ENCODE peak calls at places on chromosomes 11 and 22, in five cellular contexts. One of them, this sample, is unnamed.
A peak's percentile ranks its signal among the peaks of the same experiment; 100 is the strongest.

GRCh38 chr11:70167723-70168404 is 35.2 kb upstream of the FADD start:
- DNase-seq in KBM-7: no peak
- DNase-seq in substantia nigra: no peak
- DNase-seq in naive B cell: no peak
- DNase-seq in HL-60: no peak
- DNase-seq in this sample: no peak

GRCh38 chr22:20178922-20179227 is 28.0 kb upstream of the CCDC188 start:
- DNase-seq in KBM-7: no peak
- DNase-seq in substantia nigra: no peak
- DNase-seq in naive B cell: no peak
- DNase-seq in HL-60: no peak
- DNase-seq in this sample: no peak

GRCh38 chr22:31039393-31039792 is 41.7 kb upstream of the SMTN start:
- DNase-seq in KBM-7: no peak
- DNase-seq in substantia nigra: no peak
- DNase-seq in naive B cell: no peak
- DNase-seq in HL-60: no peak
- DNase-seq in this sample: no peak

GRCh38 chr22:28734393-28734792 is 7.2 kb downstream of the CHEK2 start:
- DNase-seq in KBM-7: no peak
- DNase-seq in substantia nigra: no peak
- DNase-seq in naive B cell: no peak
- DNase-seq in HL-60: no peak
- DNase-seq in this sample: no peak

GRCh38 chr11:797300-798092 is 585 bp downstream of the SLC25A22 start:
- DNase-seq in KBM-7: peak; percentile 82
- DNase-seq in substantia nigra: peak; percentile 81
- DNase-seq in naive B cell: peak; percentile 79
- DNase-seq in HL-60: peak; percentile 69
- DNase-seq in this sample: peak; percentile 96

GRCh38 chr22:40668611-40669390 is 10.5 kb upstream of the MCHR1 start:
- DNase-seq in KBM-7: peak; percentile 50
- DNase-seq in substantia nigra: no peak
- DNase-seq in naive B cell: no peak
- DNase-seq in HL-60: no peak
- DNase-seq in this sample: peak; percentile 39

GRCh38 chr11:117621226-117621625 is 175.8 kb downstream of the DSCAML1 start:
- DNase-seq in KBM-7: peak; percentile 43
- DNase-seq in substantia nigra: no peak
- DNase-seq in naive B cell: no peak
- DNase-seq in HL-60: no peak
- DNase-seq in this sample: peak; percentile 1

GRCh38 chr11:108369064-108369463 is 98.3 kb downstream of the C11orf65 start:
- DNase-seq in KBM-7: no peak
- DNase-seq in substantia nigra: no peak
- DNase-seq in naive B cell: no peak
- DNase-seq in HL-60: no peak
- DNase-seq in this sample: no peak

GRCh38 chr11:2416765-2417164 is 16.2 kb downstream of the TSSC4 start:
- DNase-seq in KBM-7: no peak
- DNase-seq in substantia nigra: no peak
- DNase-seq in naive B cell: no peak
- DNase-seq in HL-60: no peak
- DNase-seq in this sample: no peak

GRCh38 chr11:86396403-86396802 is 21.7 kb downstream of the CCDC81 start:
- DNase-seq in KBM-7: no peak
- DNase-seq in substantia nigra: no peak
- DNase-seq in naive B cell: no peak
- DNase-seq in HL-60: no peak
- DNase-seq in this sample: no peak

GRCh38 chr11:69382131-69383128 is 88.5 kb downstream of the MYEOV start:
- DNase-seq in KBM-7: no peak
- DNase-seq in substantia nigra: peak; percentile 30
- DNase-seq in naive B cell: no peak
- DNase-seq in HL-60: peak; percentile 85
- DNase-seq in this sample: peak; percentile 77

GRCh38 chr22:48754611-48755331 is 1072.9 kb downstream of the BRD1 start:
- DNase-seq in KBM-7: no peak
- DNase-seq in substantia nigra: no peak
- DNase-seq in naive B cell: no peak
- DNase-seq in HL-60: no peak
- DNase-seq in this sample: no peak

GRCh38 chr11:16346975-16347374 is 9.4 kb downstream of the SOX6 start:
- DNase-seq in KBM-7: no peak
- DNase-seq in substantia nigra: no peak
- DNase-seq in naive B cell: no peak
- DNase-seq in HL-60: no peak
- DNase-seq in this sample: no peak

GRCh38 chr11:8863838-8864237 is 47.2 kb upstream of the AKIP1 start:
- DNase-seq in KBM-7: no peak
- DNase-seq in substantia nigra: no peak
- DNase-seq in naive B cell: no peak
- DNase-seq in HL-60: no peak
- DNase-seq in this sample: no peak

GRCh38 chr11:94558468-94558867 is 8.7 kb upstream of the PIWIL4 start:
- DNase-seq in KBM-7: peak; percentile 80
- DNase-seq in substantia nigra: no peak
- DNase-seq in naive B cell: no peak
- DNase-seq in HL-60: no peak
- DNase-seq in this sample: peak; percentile 79

GRCh38 chr11:30377347-30377746 is 54.4 kb downstream of the ARL14EP start:
- DNase-seq in KBM-7: no peak
- DNase-seq in substantia nigra: no peak
- DNase-seq in naive B cell: no peak
- DNase-seq in HL-60: no peak
- DNase-seq in this sample: no peak

GRCh38 chr11:128463386-128463829 is 124.0 kb downstream of the ETS1 start:
- DNase-seq in KBM-7: no peak
- DNase-seq in substantia nigra: no peak
- DNase-seq in naive B cell: no peak
- DNase-seq in HL-60: no peak
- DNase-seq in this sample: no peak

GRCh38 chr11:118051611-118052461 is 25.0 kb upstream of the TMPRSS4 start:
- DNase-seq in KBM-7: no peak
- DNase-seq in substantia nigra: no peak
- DNase-seq in naive B cell: peak; percentile 40
- DNase-seq in HL-60: no peak
- DNase-seq in this sample: no peak

GRCh38 chr22:40014661-40015255 is 20.0 kb downstream of the FAM83F start:
- DNase-seq in KBM-7: no peak
- DNase-seq in substantia nigra: no peak
- DNase-seq in naive B cell: no peak
- DNase-seq in HL-60: no peak
- DNase-seq in this sample: no peak

GRCh38 chr11:35362571-35362980 is 56.8 kb downstream of the SLC1A2 start:
- DNase-seq in KBM-7: no peak
- DNase-seq in substantia nigra: no peak
- DNase-seq in naive B cell: no peak
- DNase-seq in HL-60: no peak
- DNase-seq in this sample: no peak

GRCh38 chr11:110735431-110736157 is 23.4 kb upstream of the ARHGAP20 start:
- DNase-seq in KBM-7: no peak
- DNase-seq in substantia nigra: no peak
- DNase-seq in naive B cell: no peak
- DNase-seq in HL-60: no peak
- DNase-seq in this sample: no peak

GRCh38 chr11:114606003-114606801 is 10.6 kb upstream of the NXPE4 start:
- DNase-seq in KBM-7: no peak
- DNase-seq in substantia nigra: no peak
- DNase-seq in naive B cell: no peak
- DNase-seq in HL-60: no peak
- DNase-seq in this sample: no peak

GRCh38 chr22:44702479-44703219 is 645 bp downstream of the PRR5 start:
- DNase-seq in KBM-7: peak; percentile 57
- DNase-seq in substantia nigra: no peak
- DNase-seq in naive B cell: no peak
- DNase-seq in HL-60: peak; percentile 25
- DNase-seq in this sample: peak; percentile 48

GRCh38 chr11:62020661-62021060 is 53.2 kb upstream of the FTH1 start:
- DNase-seq in KBM-7: no peak
- DNase-seq in substantia nigra: no peak
- DNase-seq in naive B cell: no peak
- DNase-seq in HL-60: no peak
- DNase-seq in this sample: no peak

GRCh38 chr22:44202261-44202789 is 21.6 kb downstream of the PARVG start:
- DNase-seq in KBM-7: no peak
- DNase-seq in substantia nigra: no peak
- DNase-seq in naive B cell: no peak
- DNase-seq in HL-60: no peak
- DNase-seq in this sample: no peak

GRCh38 chr11:48064306-48064705 is 83.9 kb downstream of the PTPRJ start:
- DNase-seq in KBM-7: no peak
- DNase-seq in substantia nigra: no peak
- DNase-seq in naive B cell: no peak
- DNase-seq in HL-60: no peak
- DNase-seq in this sample: no peak

GRCh38 chr11:71331631-71332030 is 79.3 kb upstream of the SHANK2 start:
- DNase-seq in KBM-7: no peak
- DNase-seq in substantia nigra: no peak
- DNase-seq in naive B cell: no peak
- DNase-seq in HL-60: no peak
- DNase-seq in this sample: no peak

GRCh38 chr22:36368359-36368983 is 19.3 kb downstream of the MYH9 start:
- DNase-seq in KBM-7: no peak
- DNase-seq in substantia nigra: no peak
- DNase-seq in naive B cell: no peak
- DNase-seq in HL-60: no peak
- DNase-seq in this sample: no peak

GRCh38 chr11:17354070-17354924 is 2.7 kb downstream of the NCR3LG1 start:
- DNase-seq in KBM-7: peak; percentile 93
- DNase-seq in substantia nigra: peak; percentile 25
- DNase-seq in naive B cell: peak; percentile 68
- DNase-seq in HL-60: peak; percentile 55
- DNase-seq in this sample: peak; percentile 85

GRCh38 chr11:102886999-102887398 is 12.2 kb upstream of the MMP12 start:
- DNase-seq in KBM-7: no peak
- DNase-seq in substantia nigra: no peak
- DNase-seq in naive B cell: no peak
- DNase-seq in HL-60: no peak
- DNase-seq in this sample: no peak

GRCh38 chr11:23704183-23704582 is 792.7 kb upstream of the LUZP2 start:
- DNase-seq in KBM-7: no peak
- DNase-seq in substantia nigra: no peak
- DNase-seq in naive B cell: no peak
- DNase-seq in HL-60: no peak
- DNase-seq in this sample: no peak

GRCh38 chr11:921921-922678 is 3.6 kb upstream of the AP2A2 start:
- DNase-seq in KBM-7: no peak
- DNase-seq in substantia nigra: no peak
- DNase-seq in naive B cell: no peak
- DNase-seq in HL-60: no peak
- DNase-seq in this sample: no peak

GRCh38 chr22:24772493-24773220 is 1.9 kb downstream of the PIWIL3 start:
- DNase-seq in KBM-7: no peak
- DNase-seq in substantia nigra: no peak
- DNase-seq in naive B cell: no peak
- DNase-seq in HL-60: no peak
- DNase-seq in this sample: peak; percentile 3

GRCh38 chr11:46119352-46120216 is 1.7 kb downstream of the PHF21A start:
- DNase-seq in KBM-7: peak; percentile 67
- DNase-seq in substantia nigra: peak; percentile 57
- DNase-seq in naive B cell: peak; percentile 75
- DNase-seq in HL-60: peak; percentile 61
- DNase-seq in this sample: peak; percentile 66

GRCh38 chr22:27692243-27692642 is 109.3 kb downstream of the MN1 start:
- DNase-seq in KBM-7: no peak
- DNase-seq in substantia nigra: no peak
- DNase-seq in naive B cell: no peak
- DNase-seq in HL-60: no peak
- DNase-seq in this sample: no peak

GRCh38 chr22:44664149-44664548 is 37.9 kb upstream of the PRR5 start:
- DNase-seq in KBM-7: peak; percentile 77
- DNase-seq in substantia nigra: peak; percentile 79
- DNase-seq in naive B cell: no peak
- DNase-seq in HL-60: peak; percentile 43
- DNase-seq in this sample: peak; percentile 83

GRCh38 chr11:6757373-6757967 is 14.3 kb downstream of the OR2AG2 start:
- DNase-seq in KBM-7: peak; percentile 75
- DNase-seq in substantia nigra: peak; percentile 31
- DNase-seq in naive B cell: peak; percentile 40
- DNase-seq in HL-60: no peak
- DNase-seq in this sample: peak; percentile 69

GRCh38 chr22:39309364-39309861 is 10.0 kb downstream of the RPL3 start:
- DNase-seq in KBM-7: no peak
- DNase-seq in substantia nigra: no peak
- DNase-seq in naive B cell: no peak
- DNase-seq in HL-60: no peak
- DNase-seq in this sample: no peak

GRCh38 chr22:44697423-44698179 is 4.4 kb upstream of the PRR5 start:
- DNase-seq in KBM-7: peak; percentile 81
- DNase-seq in substantia nigra: peak; percentile 53
- DNase-seq in naive B cell: peak; percentile 82
- DNase-seq in HL-60: peak; percentile 53
- DNase-seq in this sample: peak; percentile 62